ENCODE peak calls at places on chromosomes 12 and 14, in four cellular contexts. J is lung, E is adrenal gland, S is hepatocyte. A is an unnamed sample.

GRCh38 chr12:34388636-34389377 is 366.5 kb downstream of the ALG10 start:
- DNase-seq in J (no peak), E (no peak), S (no peak), A (no peak)

GRCh38 chr14:56181666-56182065 is 63.5 kb downstream of the PELI2 start:
- DNase-seq in J (peak; percentile 43), E (no peak), S (no peak), A (no peak)

GRCh38 chr14:70987042-70987441 is 79.8 kb downstream of the PCNX1 start:
- DNase-seq in J (no peak), E (no peak), S (no peak), A (no peak)

GRCh38 chr14:106058342-106058741 is 532.0 kb downstream of the TMEM121 start:
- DNase-seq in J (no peak), E (no peak), S (no peak), A (no peak)

GRCh38 chr14:105313381-105314286 is 914 bp upstream of the PACS2 start:
- DNase-seq in J (no peak), E (peak; percentile 47), S (peak; percentile 62), A (peak; percentile 80)

GRCh38 chr14:60926002-60926401 is 54.9 kb downstream of the TRMT5 start:
- DNase-seq in J (no peak), E (no peak), S (no peak), A (no peak)

GRCh38 chr14:97336816-97337215 is 539.6 kb downstream of the VRK1 start:
- DNase-seq in J (no peak), E (no peak), S (no peak), A (no peak)

GRCh38 chr12:43728117-43728516 is 30.5 kb downstream of the PUS7L start:
- DNase-seq in J (no peak), E (no peak), S (no peak), A (no peak)

GRCh38 chr12:49093746-49094103 is 876 bp downstream of the DHH start:
- DNase-seq in J (no peak), E (no peak), S (no peak), A (peak; percentile 76)

GRCh38 chr14:91997492-91997891 is 42.4 kb downstream of the TRIP11 start:
- DNase-seq in J (no peak), E (no peak), S (no peak), A (no peak)

GRCh38 chr12:82862876-82863649 is 176.4 kb downstream of the TMTC2 start:
- DNase-seq in J (no peak), E (no peak), S (no peak), A (no peak)

GRCh38 chr12:63179224-63179623 is 28.2 kb upstream of the AVPR1A start:
- DNase-seq in J (no peak), E (no peak), S (no peak), A (no peak)

GRCh38 chr12:110844551-110845395 is 2.0 kb upstream of the CCDC63 start:
- DNase-seq in J (no peak), E (peak; percentile 83), S (no peak), A (peak; percentile 57)

GRCh38 chr14:68979722-68980552 is 835 bp upstream of the ACTN1 start:
- DNase-seq in J (no peak), E (peak; percentile 64), S (peak; percentile 65), A (peak; percentile 88)

GRCh38 chr12:57622293-57623245 is 10.4 kb downstream of the B4GALNT1 start:
- DNase-seq in J (no peak), E (no peak), S (no peak), A (no peak)

GRCh38 chr14:80867091-80867490 is 74.4 kb downstream of the CEP128 start:
- DNase-seq in J (no peak), E (no peak), S (no peak), A (no peak)

GRCh38 chr12:111596985-111597730 is 2.0 kb downstream of the ATXN2 start:
- DNase-seq in J (peak; percentile 54), E (peak; percentile 80), S (peak; percentile 75), A (peak; percentile 70)

GRCh38 chr14:36520601-36521525 is 831 bp upstream of the NKX2-1 start:
- DNase-seq in J (peak; percentile 65), E (no peak), S (peak; percentile 61), A (no peak)

GRCh38 chr14:31476131-31476917 is 11.5 kb downstream of the GPR33 start:
- DNase-seq in J (no peak), E (no peak), S (no peak), A (no peak)

GRCh38 chr14:33455998-33456397 is 494.9 kb downstream of the EGLN3 start:
- DNase-seq in J (no peak), E (no peak), S (no peak), A (no peak)

GRCh38 chr14:100620437-100621100 is 33.4 kb upstream of the BEGAIN start:
- DNase-seq in J (no peak), E (no peak), S (no peak), A (no peak)

DNA sequence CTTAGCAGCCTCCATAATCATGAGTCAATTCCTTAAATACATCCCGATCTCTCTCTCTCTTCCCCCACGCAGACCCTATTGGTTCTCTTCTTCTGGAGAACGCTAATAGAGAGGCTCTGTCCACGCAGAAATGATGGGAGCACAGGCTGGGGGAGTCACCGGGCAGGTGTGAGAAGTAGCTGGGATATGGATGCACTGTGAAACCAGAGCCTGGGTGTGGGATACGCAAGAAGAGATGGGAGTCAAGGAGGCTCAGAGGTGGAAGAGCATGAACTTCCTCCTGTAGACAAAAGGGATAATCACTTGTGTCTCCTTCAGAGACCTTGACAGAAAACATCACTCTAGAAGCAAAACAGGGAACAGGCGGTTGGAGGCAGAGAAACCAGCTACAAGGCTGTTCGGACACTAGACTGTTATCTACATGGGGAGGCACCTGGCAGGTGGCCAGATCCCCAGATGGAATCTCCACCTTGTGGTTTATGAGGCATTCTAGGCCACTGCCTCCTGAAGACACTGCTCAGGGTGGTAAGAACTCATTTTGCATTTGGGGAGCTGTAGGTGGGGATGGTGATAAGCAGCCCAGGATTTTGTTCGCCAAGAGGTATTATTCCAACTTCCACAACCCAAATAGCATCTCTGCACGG is 7.2 kb upstream of the SELPLG start:
- DNase-seq in J (no peak), E (peak; percentile 67), S (peak; percentile 59), A (no peak)
- H3K4me1 ChIP-seq in J (peaks cover 26% of the 10 kb centered on the region), E (peaks cover 22% of the 10 kb centered on the region), S (peaks cover 9% of the 10 kb centered on the region), A (peaks cover 11% of the 10 kb centered on the region)

GRCh38 chr14:23095196-23096108 is at the start of gene C14orf119:
- DNase-seq in J (peak; percentile 99), E (peak; percentile 100), S (peak; percentile 100), A (peak; percentile 100)
- H3K4me1 ChIP-seq in J (no peaks in the 10 kb centered on the region), E (peaks cover 29% of the 10 kb centered on the region), S (peaks cover 18% of the 10 kb centered on the region), A (peaks cover 2% of the 10 kb centered on the region)

DNA sequence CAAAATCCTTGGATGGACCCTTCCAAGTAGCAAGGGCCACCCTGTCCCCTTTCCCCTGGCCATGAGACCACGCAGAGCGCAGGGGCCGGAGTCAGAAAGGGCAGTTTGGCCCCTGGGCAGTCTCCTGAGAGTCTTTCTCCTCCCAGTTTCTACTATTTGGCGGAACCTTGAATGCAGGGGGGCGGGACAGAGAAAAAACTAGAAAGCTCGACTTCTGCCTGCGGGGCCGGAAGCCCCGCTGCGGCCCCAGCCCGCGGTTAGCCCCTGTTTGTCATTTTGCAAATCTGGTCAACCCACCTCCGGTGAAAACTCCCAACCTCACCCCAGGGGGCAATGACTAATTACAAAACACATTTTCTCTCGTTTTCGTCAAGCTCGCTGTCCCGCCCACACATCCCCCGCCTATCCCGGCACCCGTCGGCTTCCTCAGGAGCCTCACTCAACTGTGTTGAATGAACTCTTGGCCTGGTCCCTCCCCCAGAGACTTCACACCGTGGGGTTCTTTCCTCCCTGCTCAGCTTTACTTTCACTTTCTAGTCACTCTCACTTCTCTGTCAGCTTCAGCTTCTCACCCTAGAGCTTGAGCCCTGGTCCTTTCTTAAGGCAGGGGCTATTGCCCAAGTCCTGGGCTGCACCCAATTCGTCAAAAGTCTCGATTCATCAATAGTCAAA is 66.7 kb downstream of the IRF2BPL start:
- DNase-seq in J (peak; percentile 87), E (peak; percentile 84), S (peak; percentile 90), A (peak; percentile 92)
- H3K4me1 ChIP-seq in J (peaks cover 3% of the 10 kb centered on the region), E (peaks cover 11% of the 10 kb centered on the region), S (peaks cover 23% of the 10 kb centered on the region), A (no peaks in the 10 kb centered on the region)

GRCh38 chr14:23009483-23009938 is 432 bp downstream of the C14orf93 start:
- DNase-seq in J (no peak), E (no peak), S (no peak), A (no peak)
- H3K4me1 ChIP-seq in J (no peaks in the 10 kb centered on the region), E (no peaks in the 10 kb centered on the region), S (peaks cover 21% of the 10 kb centered on the region), A (no peaks in the 10 kb centered on the region)

DNA sequence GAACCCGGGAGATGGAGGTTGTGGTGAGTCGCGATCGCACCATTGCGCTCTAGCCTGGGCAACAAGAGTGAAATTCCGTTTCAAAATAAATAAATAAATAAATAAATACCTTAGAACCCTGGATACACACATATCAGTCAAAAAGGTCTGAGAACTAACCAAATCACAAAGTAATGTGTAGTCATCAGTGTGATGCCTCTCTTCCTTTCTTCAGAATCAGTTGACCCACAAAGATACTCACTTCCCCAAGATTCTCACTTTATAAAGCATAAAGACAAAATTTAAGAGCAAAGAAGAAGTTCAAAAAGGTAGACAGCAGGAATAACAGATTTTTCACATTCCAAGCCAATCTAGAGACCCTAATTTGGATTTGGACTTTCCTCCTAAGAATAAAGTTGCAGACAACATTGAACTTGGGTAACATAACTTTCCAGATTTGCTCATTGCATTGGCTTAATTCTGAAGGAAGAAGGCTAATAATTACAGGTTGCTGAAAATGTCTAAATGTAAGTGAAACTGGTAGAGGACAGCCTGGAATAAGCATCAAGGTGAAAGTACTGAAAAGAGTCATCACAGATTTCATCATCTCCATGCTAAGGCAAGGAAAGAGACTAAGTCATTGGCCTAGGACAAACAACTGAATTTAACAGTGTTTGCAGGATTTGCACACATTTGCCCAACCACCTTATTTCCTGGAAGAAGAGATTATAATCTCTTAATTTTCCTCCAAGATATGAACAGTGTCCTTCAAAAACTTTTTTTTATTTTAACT is 17.4 kb downstream of the TMED10 start:
- DNase-seq in J (no peak), E (no peak), S (no peak), A (no peak)
- H3K4me1 ChIP-seq in J (no peaks in the 10 kb centered on the region), E (peaks cover 3% of the 10 kb centered on the region), S (peaks cover 9% of the 10 kb centered on the region), A (peaks cover 1% of the 10 kb centered on the region)

GRCh38 chr12:109466305-109466704 is 10.8 kb downstream of the KCTD10 start:
- DNase-seq in J (no peak), E (no peak), S (no peak), A (no peak)
- H3K4me1 ChIP-seq in J (peaks cover 54% of the 10 kb centered on the region), E (peaks cover 42% of the 10 kb centered on the region), S (peaks cover 26% of the 10 kb centered on the region), A (peaks cover 55% of the 10 kb centered on the region)

GRCh38 chr14:103630364-103631108 is 1.5 kb downstream of the KLC1 start:
- DNase-seq in J (no peak), E (no peak), S (no peak), A (no peak)

GRCh38 chr14:103628221-103628683 is 759 bp upstream of the KLC1 start:
- DNase-seq in J (peak; percentile 75), E (peak; percentile 79), S (peak; percentile 89), A (peak; percentile 87)

GRCh38 chr14:103627073-103628025 is 1.7 kb upstream of the KLC1 start:
- DNase-seq in J (no peak), E (no peak), S (peak; percentile 31), A (no peak)

GRCh38 chr14:103628684-103629502 is at the start of gene KLC1:
- DNase-seq in J (peak; percentile 83), E (peak; percentile 84), S (peak; percentile 90), A (peak; percentile 95)

DNA sequence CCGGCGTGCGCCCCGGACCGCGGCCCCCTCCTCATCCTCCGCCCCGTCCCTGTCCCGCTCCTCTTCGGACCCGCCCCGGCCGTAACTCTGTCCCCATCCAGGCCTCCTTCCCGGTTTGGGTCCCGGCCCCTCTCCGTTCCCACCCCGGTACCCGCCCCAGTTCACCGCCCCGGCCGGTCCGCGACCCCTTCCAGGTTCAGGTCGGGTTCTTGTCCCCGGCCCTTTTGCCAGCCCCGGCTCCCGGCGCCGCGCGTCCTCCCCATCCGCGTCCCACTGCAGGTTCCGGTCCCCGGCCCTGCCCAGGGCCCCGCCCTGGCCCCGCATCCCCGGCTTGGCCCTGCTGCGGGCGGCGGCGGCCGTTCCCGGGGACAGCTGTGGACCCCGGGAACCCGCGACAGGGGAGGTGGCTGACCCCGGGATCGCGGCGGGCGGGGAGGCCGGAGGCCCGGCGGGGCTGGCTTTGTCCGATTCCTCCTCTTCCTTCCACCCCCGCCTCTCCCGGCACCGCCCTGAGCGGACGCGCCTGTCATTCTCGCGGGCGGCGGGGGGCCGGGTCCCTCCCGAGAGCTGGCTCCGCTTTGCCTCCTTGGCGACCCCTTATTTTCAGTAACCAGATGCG is 601 bp downstream of the KLC1 start:
- DNase-seq in J (peak; percentile 56), E (peak; percentile 47), S (peak; percentile 60), A (peak; percentile 72)
- H3K4me1 ChIP-seq in J (peaks cover 21% of the 10 kb centered on the region), E (peaks cover 36% of the 10 kb centered on the region), S (peaks cover 12% of the 10 kb centered on the region), A (peaks cover 8% of the 10 kb centered on the region)

A was measured in right cardiac atrium.